ENCODE peak calls at places on chromosomes 11 and 22, in four cellular contexts. One of them, this sample, is unnamed. For H3K9me1, the result is how much of the 10 kb centered on the place peaks cover.

GRCh38 chr22:46661221-46661851 is 41.1 kb downstream of the GRAMD4 start:
- DNase-seq in IMR-90: peak
- DNase-seq in K562: no peak
- DNase-seq in endothelial cell of umbilical vein: no peak
- DNase-seq in this sample: peak

GRCh38 chr22:35349704-35350538 is 31.0 kb upstream of the HMOX1 start:
- DNase-seq in IMR-90: peak
- DNase-seq in K562: no peak
- DNase-seq in endothelial cell of umbilical vein: no peak
- DNase-seq in this sample: no peak

GRCh38 chr11:2529636-2530035 is 84.8 kb downstream of the KCNQ1 start:
- DNase-seq in IMR-90: no peak
- DNase-seq in K562: no peak
- DNase-seq in endothelial cell of umbilical vein: no peak
- DNase-seq in this sample: no peak

GRCh38 chr11:113730887-113731726 is 25.0 kb upstream of the TMPRSS5 start:
- DNase-seq in IMR-90: peak
- DNase-seq in K562: peak
- DNase-seq in endothelial cell of umbilical vein: peak
- DNase-seq in this sample: no peak

GRCh38 chr11:6746086-6746618 is 25.6 kb downstream of the OR2AG2 start:
- DNase-seq in IMR-90: no peak
- DNase-seq in K562: no peak
- DNase-seq in endothelial cell of umbilical vein: peak
- DNase-seq in this sample: no peak

GRCh38 chr22:17880020-17880419 is 105.8 kb upstream of the BID start:
- DNase-seq in IMR-90: no peak
- DNase-seq in K562: no peak
- DNase-seq in endothelial cell of umbilical vein: no peak
- DNase-seq in this sample: no peak

GRCh38 chr11:114909866-114910265 is 231.5 kb downstream of the NXPE2 start:
- DNase-seq in IMR-90: no peak
- DNase-seq in K562: no peak
- DNase-seq in endothelial cell of umbilical vein: no peak
- DNase-seq in this sample: no peak

GRCh38 chr22:36027960-36028645 is 521 bp downstream of the RBFOX2 start:
- DNase-seq in IMR-90: no peak
- DNase-seq in K562: no peak
- DNase-seq in endothelial cell of umbilical vein: peak
- DNase-seq in this sample: no peak

GRCh38 chr22:44033287-44033686 is 9.2 kb downstream of the PARVB start:
- DNase-seq in IMR-90: no peak
- DNase-seq in K562: no peak
- DNase-seq in endothelial cell of umbilical vein: no peak
- DNase-seq in this sample: no peak

GRCh38 chr11:116126540-116126939 is 622.3 kb upstream of the CADM1 start:
- DNase-seq in IMR-90: no peak
- DNase-seq in K562: no peak
- DNase-seq in endothelial cell of umbilical vein: no peak
- DNase-seq in this sample: no peak
- H3K4me2 ChIP-seq in IMR-90: no peak
- H3K4me2 ChIP-seq in K562: no peak
- H3K4me2 ChIP-seq in endothelial cell of umbilical vein: no peak
- H3K4me2 ChIP-seq in this sample: no peak

DNA sequence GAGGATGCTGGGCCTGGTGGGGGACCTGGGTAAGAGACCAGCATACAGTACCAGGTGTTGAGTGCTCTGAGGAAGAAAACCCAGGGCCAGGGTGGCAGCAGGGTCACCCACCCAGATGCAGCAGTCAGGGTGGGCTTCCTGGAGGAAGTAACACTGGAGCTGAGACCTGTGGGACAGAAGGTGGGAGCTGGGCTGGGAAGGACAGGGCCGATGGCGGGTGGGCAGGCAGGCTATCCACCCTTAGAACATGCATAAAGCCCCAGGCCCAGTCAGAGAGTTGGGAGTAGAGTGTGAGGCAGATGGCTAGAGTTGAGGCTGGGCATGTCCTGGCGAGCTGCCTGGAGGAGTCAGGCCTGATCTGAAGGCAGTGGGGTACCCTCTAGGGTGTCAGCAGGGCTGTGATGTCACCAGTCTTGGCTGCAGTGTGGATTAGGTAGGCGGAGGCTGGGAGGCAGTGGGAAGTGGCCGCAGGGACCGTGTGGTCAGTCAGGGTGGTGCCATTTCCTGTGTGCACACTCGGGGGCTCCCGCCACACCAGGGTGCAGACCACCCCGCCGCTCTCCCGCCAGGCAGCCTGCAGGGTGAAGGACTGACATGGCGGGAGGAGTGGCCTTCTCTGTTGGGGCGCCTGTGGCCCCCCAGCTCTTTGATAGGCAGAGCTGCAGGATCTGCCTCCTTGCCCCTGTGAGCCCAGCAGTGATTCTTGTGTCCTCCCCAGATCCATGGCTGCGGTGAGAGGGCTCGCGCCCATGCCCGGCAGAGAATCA is 35.3 kb downstream of the IGHMBP2 start:
- DNase-seq in IMR-90: no peak
- DNase-seq in K562: no peak
- DNase-seq in endothelial cell of umbilical vein: no peak
- DNase-seq in this sample: no peak
- H3K9me1 ChIP-seq in IMR-90: under half
- H3K9me1 ChIP-seq in K562: under half
- H3K9me1 ChIP-seq in endothelial cell of umbilical vein: under half
- H3K9me1 ChIP-seq in this sample: under half

DNA sequence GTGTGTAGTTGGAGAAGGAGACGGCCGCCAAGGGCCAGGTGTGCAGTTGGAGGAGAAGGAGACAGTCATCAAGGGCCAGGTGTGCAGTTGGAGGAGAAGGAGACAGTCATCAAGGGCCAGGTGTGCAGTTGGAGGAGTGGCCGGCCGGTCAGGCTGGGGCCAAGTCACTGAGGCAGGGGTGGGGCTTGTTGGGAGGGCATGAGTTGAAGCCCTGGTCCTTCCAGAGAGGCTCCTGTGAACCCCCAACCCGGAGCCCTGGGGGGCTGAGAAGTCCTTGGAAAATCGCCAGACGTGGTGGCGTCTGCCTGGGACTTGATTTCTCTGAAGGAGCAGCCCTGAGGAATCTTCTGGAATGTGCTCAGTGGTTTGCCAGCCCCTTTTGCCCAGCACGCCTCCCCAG is 1320.5 kb downstream of the BRD1 start:
- DNase-seq in IMR-90: no peak
- DNase-seq in K562: no peak
- DNase-seq in endothelial cell of umbilical vein: no peak
- DNase-seq in this sample: no peak
- H3K4me3 ChIP-seq in IMR-90: no peak
- H3K4me3 ChIP-seq in K562: no peak
- H3K4me3 ChIP-seq in endothelial cell of umbilical vein: no peak
- H3K4me3 ChIP-seq in this sample: no peak

GRCh38 chr11:31690516-31690915 is 120.6 kb downstream of the PAX6 start:
- DNase-seq in IMR-90: no peak
- DNase-seq in K562: no peak
- DNase-seq in endothelial cell of umbilical vein: peak
- DNase-seq in this sample: no peak
- H3K4me2 ChIP-seq in IMR-90: no peak
- H3K4me2 ChIP-seq in K562: no peak
- H3K4me2 ChIP-seq in endothelial cell of umbilical vein: no peak
- H3K4me2 ChIP-seq in this sample: no peak

GRCh38 chr11:80109031-80109430 is 668.2 kb upstream of the TENM4 start:
- DNase-seq in IMR-90: peak
- DNase-seq in K562: no peak
- DNase-seq in endothelial cell of umbilical vein: no peak
- DNase-seq in this sample: no peak

GRCh38 chr11:80107415-80107814 is 666.6 kb upstream of the TENM4 start:
- DNase-seq in IMR-90: no peak
- DNase-seq in K562: no peak
- DNase-seq in endothelial cell of umbilical vein: no peak
- DNase-seq in this sample: no peak

GRCh38 chr11:80104196-80104595 is 663.4 kb upstream of the TENM4 start:
- DNase-seq in IMR-90: no peak
- DNase-seq in K562: no peak
- DNase-seq in endothelial cell of umbilical vein: no peak
- DNase-seq in this sample: no peak

DNA sequence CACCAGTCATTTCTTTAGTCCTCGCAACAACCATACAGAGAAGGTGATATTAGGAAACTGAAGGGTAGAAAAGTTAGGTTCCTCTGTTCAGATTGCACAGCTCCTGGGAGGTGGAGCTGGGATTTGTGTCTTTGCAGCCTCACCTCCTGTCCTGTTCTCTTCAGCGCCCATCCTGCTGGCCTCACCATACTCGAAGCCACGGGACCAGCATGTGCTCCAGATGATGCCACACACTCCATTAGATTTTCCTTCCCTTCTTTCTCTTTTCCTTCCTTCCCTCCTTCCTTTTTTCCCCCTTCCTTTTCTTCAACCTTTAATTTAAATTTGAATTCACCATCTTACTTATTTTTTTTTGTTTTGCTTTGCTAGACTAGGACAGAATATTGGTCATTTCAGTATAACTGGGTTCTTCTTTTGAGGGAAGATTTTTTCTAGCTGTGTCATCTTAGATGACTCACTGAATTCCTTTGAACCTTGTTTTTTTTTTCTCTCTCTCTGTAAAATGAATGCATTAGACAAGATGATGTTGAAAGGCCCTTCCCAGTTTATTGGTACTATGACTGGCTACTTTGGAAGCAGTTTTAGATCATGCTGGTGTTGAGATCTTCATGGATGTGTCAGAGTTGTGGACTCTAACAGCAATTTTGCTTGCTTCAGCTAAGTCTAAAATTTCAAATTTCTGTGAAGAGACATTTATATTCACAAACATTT is 662.5 kb upstream of the TENM4 start:
- DNase-seq in IMR-90: peak
- DNase-seq in K562: no peak
- DNase-seq in endothelial cell of umbilical vein: no peak
- DNase-seq in this sample: peak
- H3K9me1 ChIP-seq in IMR-90: under half
- H3K9me1 ChIP-seq in K562: under half
- H3K9me1 ChIP-seq in endothelial cell of umbilical vein: under half
- H3K9me1 ChIP-seq in this sample: under half

DNA sequence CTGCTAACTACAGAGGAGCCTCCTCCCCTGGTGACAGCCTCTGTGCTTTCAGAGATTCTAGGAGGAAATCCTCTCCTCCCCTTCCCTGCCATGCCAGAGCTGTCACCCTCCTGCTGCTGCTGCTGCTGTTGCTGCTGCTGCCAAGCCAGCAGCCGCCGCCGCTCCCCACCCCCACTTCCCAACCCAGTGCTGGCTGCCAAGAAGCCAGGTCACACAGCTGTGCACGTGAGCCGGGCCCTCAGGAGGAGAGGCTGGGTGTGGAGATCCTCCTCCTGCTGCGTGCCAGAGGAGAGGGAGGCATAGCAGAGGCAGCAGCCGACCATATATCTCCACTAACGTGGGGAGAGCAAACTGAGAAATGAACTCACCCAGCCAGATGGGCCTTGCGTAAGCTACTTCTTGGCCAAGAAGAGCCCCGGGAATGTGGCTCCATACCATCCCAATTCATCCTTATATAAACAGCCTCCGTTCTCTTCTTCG is 12.4 kb downstream of the CRY2 start:
- DNase-seq in IMR-90: peak
- DNase-seq in K562: no peak
- DNase-seq in endothelial cell of umbilical vein: peak
- DNase-seq in this sample: peak
- H3K4me3 ChIP-seq in IMR-90: no peak
- H3K4me3 ChIP-seq in K562: no peak
- H3K4me3 ChIP-seq in endothelial cell of umbilical vein: no peak
- H3K4me3 ChIP-seq in this sample: no peak

GRCh38 chr11:66956689-66957290 is 1.4 kb downstream of the PC start:
- DNase-seq in IMR-90: peak
- DNase-seq in K562: peak
- DNase-seq in endothelial cell of umbilical vein: no peak
- DNase-seq in this sample: no peak

GRCh38 chr11:66958956-66959274 is 732 bp upstream of the PC start:
- DNase-seq in IMR-90: no peak
- DNase-seq in K562: no peak
- DNase-seq in endothelial cell of umbilical vein: no peak
- DNase-seq in this sample: no peak

GRCh38 chr11:66957971-66958231 is 282 bp downstream of the PC start:
- DNase-seq in IMR-90: no peak
- DNase-seq in K562: no peak
- DNase-seq in endothelial cell of umbilical vein: no peak
- DNase-seq in this sample: no peak

GRCh38 chr11:66962247-66962646 is 4.1 kb upstream of the PC start:
- DNase-seq in IMR-90: no peak
- DNase-seq in K562: no peak
- DNase-seq in endothelial cell of umbilical vein: no peak
- DNase-seq in this sample: no peak

GRCh38 chr11:66958232-66958955 is at the start of gene PC:
- DNase-seq in IMR-90: peak
- DNase-seq in K562: peak
- DNase-seq in endothelial cell of umbilical vein: peak
- DNase-seq in this sample: peak
- H3K4me2 ChIP-seq in IMR-90: peak
- H3K4me2 ChIP-seq in K562: peak
- H3K4me2 ChIP-seq in endothelial cell of umbilical vein: peak
- H3K4me2 ChIP-seq in this sample: peak